ENCODE peak calls at places on chromosomes 5 and 9, in four cellular contexts. One of them, this sample, is unnamed.

GRCh38 chr9:88826651-88827245 is 164.5 kb upstream of the S1PR3 start:
- DNase-seq in Peyer's patch: no peak
- DNase-seq in A549: no peak
- DNase-seq in C1 segment of cervical spinal cord: no peak
- DNase-seq in this sample: no peak

GRCh38 chr9:121852646-121853616 is 201.5 kb downstream of the DAB2IP start:
- DNase-seq in Peyer's patch: no peak
- DNase-seq in A549: no peak
- DNase-seq in C1 segment of cervical spinal cord: no peak
- DNase-seq in this sample: no peak

GRCh38 chr9:131670247-131670681 is 69.6 kb downstream of the RAPGEF1 start:
- DNase-seq in Peyer's patch: peak
- DNase-seq in A549: no peak
- DNase-seq in C1 segment of cervical spinal cord: no peak
- DNase-seq in this sample: no peak

GRCh38 chr9:92668746-92669526 is 995 bp downstream of the IPPK start:
- DNase-seq in Peyer's patch: peak
- DNase-seq in A549: peak
- DNase-seq in C1 segment of cervical spinal cord: no peak
- DNase-seq in this sample: peak

GRCh38 chr5:123543438-123543837 is 31.5 kb downstream of the CSNK1G3 start:
- DNase-seq in Peyer's patch: no peak
- DNase-seq in A549: no peak
- DNase-seq in C1 segment of cervical spinal cord: no peak
- DNase-seq in this sample: no peak

GRCh38 chr9:16869961-16870605 is 387 bp downstream of the BNC2 start:
- DNase-seq in Peyer's patch: no peak
- DNase-seq in A549: peak
- DNase-seq in C1 segment of cervical spinal cord: peak
- DNase-seq in this sample: no peak

GRCh38 chr9:129609486-129610192 is 11.3 kb downstream of the C9orf50 start:
- DNase-seq in Peyer's patch: peak
- DNase-seq in A549: peak
- DNase-seq in C1 segment of cervical spinal cord: no peak
- DNase-seq in this sample: no peak

GRCh38 chr9:35518212-35518917 is 28.5 kb downstream of the RUSC2 start:
- DNase-seq in Peyer's patch: no peak
- DNase-seq in A549: peak
- DNase-seq in C1 segment of cervical spinal cord: no peak
- DNase-seq in this sample: peak

GRCh38 chr5:165869066-165869465 is 2363.6 kb downstream of the MAT2B start:
- DNase-seq in Peyer's patch: no peak
- DNase-seq in A549: no peak
- DNase-seq in C1 segment of cervical spinal cord: no peak
- DNase-seq in this sample: no peak

GRCh38 chr9:36560813-36561212 is 11.9 kb upstream of the MELK start:
- DNase-seq in Peyer's patch: no peak
- DNase-seq in A549: no peak
- DNase-seq in C1 segment of cervical spinal cord: no peak
- DNase-seq in this sample: no peak

This sample was measured in body of pancreas.